ENCODE peak calls at places on chromosomes 3 and 15, in nine cellular contexts. V is left cardiac atrium; S is GM19239; J is activated CD4-positive, alpha-beta T cell treated with anti-CD3 and anti-CD28 coated beads, Interleukin-2, amount 10 ng/mL, durations not matched to agents 7 days and 5 days; B is KBM-7; O is tibial artery; W is pancreas; A is stimulated activated CD8-positive, alpha-beta memory T cell treated with anti-CD3 and anti-CD28 coated beads, Interleukin-7, amount 100 ng/mL, for 1 hour; Y is left ventricle myocardium inferior. H is an unnamed sample.

GRCh38 chr15:40389824-40390595 is 7.5 kb downstream of the KNSTRN start:
- DNase-seq in V (no peak), S (no peak), J (no peak), B (no peak), O (no peak), W (no peak), A (no peak), Y (no peak), H (no peak)

GRCh38 chr15:91099616-91100560 is at the start of gene SV2B:
- DNase-seq in V (peak; percentile 40), S (no peak), J (peak; percentile 55), B (peak; percentile 52), O (peak; percentile 29), W (peak; percentile 34), A (no peak), Y (peak; percentile 27), H (peak; percentile 27)

GRCh38 chr3:138348950-138349739 is 766 bp downstream of the MRAS start:
- DNase-seq in V (peak; percentile 32), S (no peak), J (no peak), B (no peak), O (no peak), W (peak; percentile 22), A (no peak), Y (no peak), H (no peak)

GRCh38 chr15:99944131-99944530 is 210.9 kb upstream of the LYSMD4 start:
- DNase-seq in V (no peak), S (no peak), J (no peak), B (no peak), O (no peak), W (no peak), A (no peak), Y (no peak), H (no peak)

GRCh38 chr3:53156368-53156834 is 4.6 kb upstream of the PRKCD start:
- DNase-seq in V (no peak), S (no peak), J (no peak), B (no peak), O (no peak), W (no peak), A (no peak), Y (no peak), H (no peak)

GRCh38 chr3:30502051-30502741 is 104.2 kb upstream of the TGFBR2 start:
- DNase-seq in V (no peak), S (no peak), J (no peak), B (no peak), O (no peak), W (no peak), A (no peak), Y (no peak), H (no peak)

GRCh38 chr3:31377045-31377642 is 155.6 kb upstream of the STT3B start:
- DNase-seq in V (no peak), S (no peak), J (peak; percentile 25), B (no peak), O (no peak), W (peak; percentile 66), A (no peak), Y (no peak), H (no peak)

GRCh38 chr3:173938159-173938558 is 540.6 kb downstream of the NLGN1 start:
- DNase-seq in V (no peak), S (no peak), J (no peak), B (no peak), O (no peak), W (no peak), A (no peak), Y (no peak), H (no peak)

GRCh38 chr15:76994971-76995945 is at the start of gene PSTPIP1:
- DNase-seq in V (peak; percentile 45), S (peak; percentile 56), J (peak; percentile 78), B (peak; percentile 89), O (no peak), W (no peak), A (no peak), Y (peak; percentile 37), H (no peak)

GRCh38 chr3:124363451-124363850 is 366.8 kb upstream of the UMPS start:
- DNase-seq in V (no peak), S (no peak), J (no peak), B (no peak), O (no peak), W (no peak), A (no peak), Y (no peak), H (no peak)

GRCh38 chr15:71891026-71891425 is 80.7 kb downstream of the NR2E3 start:
- DNase-seq in V (no peak), S (no peak), J (no peak), B (no peak), O (no peak), W (no peak), A (no peak), Y (no peak), H (no peak)

GRCh38 chr15:42011074-42011473 is 9.8 kb downstream of the PLA2G4E start:
- DNase-seq in V (no peak), S (no peak), J (no peak), B (no peak), O (no peak), W (no peak), A (no peak), Y (no peak), H (no peak)

GRCh38 chr3:148101061-148101460 is 596.6 kb upstream of the AGTR1 start:
- DNase-seq in V (no peak), S (no peak), J (no peak), B (no peak), O (no peak), W (no peak), A (no peak), Y (no peak), H (no peak)

GRCh38 chr3:164458986-164459385 is 619.3 kb downstream of the SI start:
- DNase-seq in V (no peak), S (no peak), J (no peak), B (no peak), O (no peak), W (no peak), A (no peak), Y (no peak), H (no peak)

GRCh38 chr3:31297899-31298298 is 234.8 kb upstream of the STT3B start:
- DNase-seq in V (no peak), S (no peak), J (no peak), B (no peak), O (no peak), W (no peak), A (no peak), Y (no peak), H (no peak)

GRCh38 chr15:68639926-68640600 is 61.3 kb downstream of the CORO2B start:
- DNase-seq in V (no peak), S (no peak), J (no peak), B (no peak), O (no peak), W (no peak), A (no peak), Y (no peak), H (no peak)

GRCh38 chr3:18100126-18100525 is 325.0 kb downstream of the SATB1 start:
- DNase-seq in V (no peak), S (no peak), J (no peak), B (no peak), O (no peak), W (no peak), A (no peak), Y (no peak), H (no peak)

GRCh38 chr3:123027292-123028232 is at the start of gene SEMA5B:
- DNase-seq in V (peak; percentile 42), S (peak; percentile 30), J (peak; percentile 13), B (peak; percentile 32), O (no peak), W (peak; percentile 32), A (no peak), Y (peak; percentile 31), H (peak; percentile 29)

GRCh38 chr3:192571197-192571791 is 156.0 kb downstream of the FGF12 start:
- DNase-seq in V (peak; percentile 78), S (no peak), J (no peak), B (peak; percentile 19), O (peak; percentile 36), W (peak; percentile 57), A (no peak), Y (peak; percentile 78), H (peak; percentile 80)

GRCh38 chr3:108088146-108088545 is 2.7 kb downstream of the CD47 start:
- DNase-seq in V (no peak), S (no peak), J (no peak), B (no peak), O (no peak), W (no peak), A (no peak), Y (no peak), H (no peak)

GRCh38 chr15:25684521-25685215 is 178.5 kb downstream of the ATP10A start:
- DNase-seq in V (peak; percentile 62), S (no peak), J (no peak), B (no peak), O (peak; percentile 86), W (no peak), A (no peak), Y (no peak), H (no peak)

H was measured in heart right ventricle.